ENCODE peak calls at places on chromosomes 16 and 17, in six cellular contexts. P is cardiac fibroblast; N is head of caudate nucleus; E is stimulated activated CD8-positive, alpha-beta memory T cell treated with anti-CD3 and anti-CD28 coated beads, Interleukin-15, amount 100 ng/mL, for 48 hours; W is activated T-helper 1 cell treated with Interleukin-2 at 50 U/mL for 16 hours; C is H4. Q is an unnamed sample.

GRCh38 chr17:68344701-68345136 is 53.4 kb downstream of the ARSG start:
- DNase-seq in E (peak), N (no peak), C (peak), W (peak), P (peak), Q (peak)

GRCh38 chr16:88561485-88562369 is 8.5 kb upstream of the ZC3H18 start:
- DNase-seq in C (no peak), W (peak), E (no peak), N (peak), P (peak), Q (peak)

GRCh38 chr16:54135361-54136275 is 151.0 kb downstream of the IRX3 start:
- DNase-seq in P (peak), C (no peak), N (no peak), W (no peak), E (no peak), Q (no peak)

GRCh38 chr16:4718466-4718865 is 15.6 kb downstream of the ANKS3 start:
- DNase-seq in E (no peak), W (no peak), P (no peak), N (no peak), C (no peak), Q (no peak)

GRCh38 chr16:16096161-16096857 is 127.0 kb downstream of the ABCC6 start:
- DNase-seq in N (no peak), P (peak), E (no peak), W (no peak), C (no peak), Q (no peak)

GRCh38 chr17:6843241-6843890 is 11.8 kb upstream of the TEKT1 start:
- DNase-seq in N (no peak), P (peak), E (no peak), C (peak), W (no peak), Q (no peak)

GRCh38 chr17:41666708-41667279 is 21.9 kb upstream of the EIF1 start:
- DNase-seq in E (peak), W (peak), P (peak), C (peak), N (peak), Q (peak)

GRCh38 chr17:64382184-64382583 is 8.5 kb downstream of the PECAM1 start:
- DNase-seq in N (no peak), E (no peak), C (no peak), W (no peak), P (no peak), Q (no peak)

GRCh38 chr17:27323538-27324212 is 29.8 kb downstream of the WSB1 start:
- DNase-seq in C (peak), E (no peak), P (peak), N (no peak), W (no peak), Q (no peak)

GRCh38 chr16:86067516-86067915 is 168.6 kb downstream of the IRF8 start:
- DNase-seq in P (no peak), N (no peak), W (no peak), C (no peak), E (no peak), Q (no peak)

Q was measured in CD4-positive, alpha-beta T cell.